ENCODE peak calls at places on chromosomes 7 and 10, in seven cellular contexts. M is adrenal gland, X is HCT116, G is prostate gland, Q is uterus, E is colonic mucosa, K is cardiac muscle cell. A is an unnamed sample. For H3K4me1, the result is how much of the 10 kb centered on the place peaks cover.

GRCh38 chr10:4522296-4523000 is 303.6 kb upstream of the AKR1E2 start:
- DNase-seq in M (no peak), X (no peak), G (no peak), Q (no peak), E (no peak), K (no peak), A (no peak)

GRCh38 chr10:103921750-103922195 is 3.8 kb upstream of the STN1 start:
- DNase-seq in M (no peak), X (peak), G (no peak), Q (no peak), E (peak), K (peak), A (no peak)

GRCh38 chr10:82942572-82943091 is 1067.6 kb downstream of the NRG3 start:
- DNase-seq in M (peak), X (no peak), G (no peak), Q (no peak), E (no peak), K (no peak), A (no peak)

GRCh38 chr7:108541493-108541892 is 15.6 kb upstream of the PNPLA8 start:
- DNase-seq in M (no peak), X (no peak), G (no peak), Q (no peak), E (no peak), K (no peak), A (peak)

GRCh38 chr7:150850273-150850672 is 2.0 kb upstream of the AOC1 start:
- DNase-seq in M (no peak), X (no peak), G (no peak), Q (no peak), E (no peak), K (no peak), A (no peak)

GRCh38 chr10:18429335-18429734 is 222.1 kb downstream of the NSUN6 start:
- DNase-seq in M (no peak), X (no peak), G (no peak), Q (no peak), E (no peak), K (no peak), A (no peak)

GRCh38 chr10:51251110-51251509 is 176.8 kb downstream of the PRKG1 start:
- DNase-seq in M (no peak), X (no peak), G (no peak), Q (no peak), E (no peak), K (no peak), A (no peak)

GRCh38 chr10:18438356-18439126 is 212.8 kb downstream of the NSUN6 start:
- DNase-seq in M (no peak), X (no peak), G (no peak), Q (no peak), E (no peak), K (no peak), A (no peak)

GRCh38 chr10:52770904-52771303 is 1.7 kb downstream of the MBL2 start:
- DNase-seq in M (no peak), X (no peak), G (no peak), Q (no peak), E (no peak), K (no peak), A (no peak)

GRCh38 chr10:59752278-59752940 is 846 bp downstream of the MRLN start:
- DNase-seq in M (no peak), X (no peak), G (no peak), Q (no peak), E (no peak), K (no peak), A (no peak)

GRCh38 chr10:101287922-101288638 is 58.8 kb upstream of the LBX1 start:
- DNase-seq in M (no peak), X (peak), G (no peak), Q (no peak), E (no peak), K (peak), A (no peak)

GRCh38 chr10:80518807-80519360 is 18.8 kb upstream of the SH2D4B start:
- DNase-seq in M (no peak), X (no peak), G (no peak), Q (no peak), E (no peak), K (no peak), A (no peak)

GRCh38 chr10:79938728-79939380 is 10.1 kb downstream of the SFTPD start:
- DNase-seq in M (no peak), X (no peak), G (no peak), Q (no peak), E (peak), K (peak), A (no peak)

GRCh38 chr7:150377116-150377979 is 1.8 kb upstream of the ZNF775 start:
- DNase-seq in M (no peak), X (no peak), G (no peak), Q (no peak), E (peak), K (no peak), A (no peak)

GRCh38 chr7:155951554-155952158 is 139.4 kb upstream of the SHH start:
- DNase-seq in M (peak), X (peak), G (peak), Q (no peak), E (no peak), K (no peak), A (no peak)

GRCh38 chr10:7484456-7485266 is 73.8 kb upstream of the SFMBT2 start:
- DNase-seq in M (no peak), X (no peak), G (no peak), Q (no peak), E (peak), K (no peak), A (no peak)

GRCh38 chr10:131812736-131813604 is 87.8 kb upstream of the PPP2R2D start:
- DNase-seq in M (no peak), X (no peak), G (no peak), Q (no peak), E (peak), K (no peak), A (no peak)

GRCh38 chr7:152590481-152590880 is 85.5 kb downstream of the XRCC2 start:
- DNase-seq in M (no peak), X (no peak), G (no peak), Q (no peak), E (no peak), K (no peak), A (no peak)

GRCh38 chr10:3682745-3683144 is 102.3 kb downstream of the KLF6 start:
- DNase-seq in M (no peak), X (no peak), G (no peak), Q (no peak), E (no peak), K (no peak), A (no peak)

GRCh38 chr10:4067552-4068254 is 282.7 kb upstream of the KLF6 start:
- DNase-seq in M (no peak), X (no peak), G (no peak), Q (no peak), E (peak), K (no peak), A (no peak)

GRCh38 chr7:80636709-80637108 is 1.7 kb upstream of the CD36 start:
- DNase-seq in M (no peak), X (no peak), G (no peak), Q (no peak), E (no peak), K (no peak), A (no peak)

GRCh38 chr10:122656308-122656705 is 43.3 kb downstream of the C10orf120 start:
- DNase-seq in M (no peak), X (no peak), G (peak), Q (no peak), E (no peak), K (no peak), A (no peak)

GRCh38 chr10:14584643-14585042 is 190.1 kb downstream of the FAM107B start:
- DNase-seq in M (no peak), X (no peak), G (no peak), Q (no peak), E (no peak), K (no peak), A (no peak)

GRCh38 chr10:132136097-132136521 is 50.6 kb upstream of the DPYSL4 start:
- DNase-seq in M (no peak), X (no peak), G (no peak), Q (no peak), E (no peak), K (no peak), A (no peak)

GRCh38 chr7:1368682-1369571 is 90.3 kb downstream of the MICALL2 start:
- DNase-seq in M (no peak), X (peak), G (no peak), Q (no peak), E (no peak), K (peak), A (peak)

GRCh38 chr10:75037171-75038153 is 74.0 kb upstream of the SAMD8 start:
- DNase-seq in M (no peak), X (no peak), G (no peak), Q (no peak), E (no peak), K (no peak), A (no peak)

GRCh38 chr7:155181768-155182167 is 111.6 kb downstream of the HTR5A start:
- DNase-seq in M (no peak), X (no peak), G (no peak), Q (no peak), E (no peak), K (no peak), A (no peak)

GRCh38 chr10:31129261-31129660 is 97.6 kb upstream of the ZNF438 start:
- DNase-seq in M (no peak), X (no peak), G (no peak), Q (peak), E (peak), K (no peak), A (no peak)

GRCh38 chr10:129258570-129258969 is 208.5 kb upstream of the MGMT start:
- DNase-seq in M (no peak), X (no peak), G (no peak), Q (no peak), E (no peak), K (no peak), A (no peak)

GRCh38 chr10:86113044-86113443 is 253.6 kb downstream of the GRID1 start:
- DNase-seq in M (no peak), X (no peak), G (no peak), Q (no peak), E (no peak), K (no peak), A (no peak)

GRCh38 chr10:16867556-16867955 is 50.3 kb upstream of the RSU1 start:
- DNase-seq in M (no peak), X (peak), G (no peak), Q (no peak), E (no peak), K (no peak), A (peak)

GRCh38 chr10:84333864-84334451 is 5.6 kb downstream of the CCSER2 start:
- DNase-seq in M (no peak), X (no peak), G (no peak), Q (no peak), E (no peak), K (no peak), A (no peak)

GRCh38 chr10:131979821-131980270 is 1.9 kb downstream of the BNIP3 start:
- DNase-seq in M (no peak), X (no peak), G (peak), Q (no peak), E (no peak), K (peak), A (no peak)

GRCh38 chr7:130024390-130024789 is 26.8 kb downstream of the ZC3HC1 start:
- DNase-seq in M (no peak), X (no peak), G (no peak), Q (no peak), E (no peak), K (no peak), A (no peak)

GRCh38 chr7:51035696-51036095 is 253.0 kb upstream of the GRB10 start:
- DNase-seq in M (no peak), X (no peak), G (no peak), Q (no peak), E (no peak), K (no peak), A (no peak)

GRCh38 chr7:99461221-99461620 is 4.7 kb downstream of the ATP5MF start:
- DNase-seq in M (no peak), X (no peak), G (no peak), Q (no peak), E (no peak), K (no peak), A (no peak)

GRCh38 chr10:75042292-75042974 is 69.0 kb upstream of the SAMD8 start:
- DNase-seq in M (no peak), X (no peak), G (no peak), Q (no peak), E (no peak), K (peak), A (no peak)

GRCh38 chr7:150830957-150831356 is 21.4 kb upstream of the AOC1 start:
- DNase-seq in M (no peak), X (no peak), G (no peak), Q (no peak), E (peak), K (no peak), A (no peak)

GRCh38 chr7:119842337-119842736 is 430.6 kb upstream of the KCND2 start:
- DNase-seq in M (no peak), X (no peak), G (no peak), Q (no peak), E (no peak), K (no peak), A (peak)

DNA sequence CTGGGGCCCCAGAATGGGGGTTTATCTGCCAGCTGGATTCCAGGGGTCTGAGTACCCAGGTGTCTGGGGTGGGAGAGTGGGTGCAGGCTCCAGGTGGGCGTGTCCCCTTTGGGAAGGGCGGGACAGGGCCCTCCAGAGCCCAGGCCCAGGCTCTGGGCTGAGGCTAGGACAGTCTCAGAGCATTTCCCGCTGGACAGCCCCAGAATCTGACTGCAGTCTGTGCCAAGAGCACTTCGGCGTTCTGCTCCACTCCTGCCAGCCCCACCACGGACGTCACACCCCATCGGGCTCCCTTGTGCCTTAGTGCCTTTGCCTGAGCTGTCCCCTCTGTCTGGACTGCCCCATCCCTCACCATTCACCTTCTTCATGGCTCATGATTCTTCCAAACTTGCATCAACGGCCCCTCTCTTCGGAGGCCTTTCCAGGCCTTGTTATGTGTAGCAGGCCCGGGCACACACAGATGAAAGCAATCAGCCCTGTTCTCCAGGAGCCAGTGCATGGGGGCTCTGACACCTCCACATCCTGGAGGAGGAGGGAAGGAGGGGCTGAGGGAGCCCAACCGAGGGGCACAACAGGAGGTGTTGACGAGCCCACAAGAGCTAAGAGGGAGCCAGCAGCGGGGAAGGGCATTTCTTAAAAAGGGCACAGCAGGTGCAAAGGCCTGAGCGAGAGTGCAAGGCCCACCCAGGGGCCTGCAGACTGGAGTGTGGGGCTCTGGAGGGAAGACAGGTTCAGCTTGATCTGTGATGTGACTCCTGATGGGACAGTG is 41.6 kb downstream of the GTF2IRD1 start:
- DNase-seq in M (no peak), X (no peak), G (no peak), Q (no peak), E (no peak), K (peak), A (no peak)
- H3K4me1 ChIP-seq in M (under half), X (under half), G (under half), Q (under half), E (under half), K (under half), A (under half)

GRCh38 chr10:71998840-71999194 is 34.6 kb downstream of the CHST3 start:
- DNase-seq in M (peak), X (no peak), G (no peak), Q (peak), E (peak), K (no peak), A (no peak)

GRCh38 chr10:71998119-71998839 is 34.1 kb downstream of the CHST3 start:
- DNase-seq in M (peak), X (no peak), G (no peak), Q (no peak), E (no peak), K (no peak), A (no peak)

GRCh38 chr10:72001026-72001380 is 36.8 kb downstream of the CHST3 start:
- DNase-seq in M (no peak), X (no peak), G (no peak), Q (no peak), E (no peak), K (no peak), A (no peak)

GRCh38 chr10:72000073-72001025 is 36.2 kb downstream of the CHST3 start:
- DNase-seq in M (no peak), X (no peak), G (no peak), Q (no peak), E (no peak), K (no peak), A (no peak)

GRCh38 chr10:71999360-72000072 is 35.3 kb downstream of the CHST3 start:
- DNase-seq in M (no peak), X (no peak), G (no peak), Q (peak), E (peak), K (no peak), A (no peak)
- H3K4me1 ChIP-seq in M (half or more), X (under half), G (under half), Q (under half), E (under half), K (under half), A (under half)

GRCh38 chr10:124733566-124734245 is 10.5 kb downstream of the FAM53B start:
- DNase-seq in M (no peak), X (no peak), G (no peak), Q (peak), E (no peak), K (peak), A (no peak)
- H3K4me1 ChIP-seq in M (half or more), X (under half), G (under half), Q (under half), E (under half), K (under half), A (under half)

GRCh38 chr10:22319559-22320558 is 1.0 kb upstream of the BMI1 start:
- DNase-seq in M (no peak), X (no peak), G (no peak), Q (no peak), E (no peak), K (no peak), A (no peak)
- H3K4me1 ChIP-seq in M (under half), X (under half), G (under half), Q (under half), E (under half), K (under half), A (half or more)

GRCh38 chr7:20350996-20351692 is 20.4 kb downstream of the ITGB8 start:
- DNase-seq in M (no peak), X (no peak), G (no peak), Q (no peak), E (no peak), K (no peak), A (no peak)

GRCh38 chr7:20358106-20358505 is 27.4 kb downstream of the ITGB8 start:
- DNase-seq in M (no peak), X (no peak), G (no peak), Q (no peak), E (no peak), K (no peak), A (no peak)

GRCh38 chr7:20351901-20352300 is 21.2 kb downstream of the ITGB8 start:
- DNase-seq in M (no peak), X (no peak), G (no peak), Q (no peak), E (no peak), K (no peak), A (peak)

GRCh38 chr7:20352573-20353304 is 22.0 kb downstream of the ITGB8 start:
- DNase-seq in M (no peak), X (peak), G (peak), Q (no peak), E (no peak), K (no peak), A (peak)

DNA sequence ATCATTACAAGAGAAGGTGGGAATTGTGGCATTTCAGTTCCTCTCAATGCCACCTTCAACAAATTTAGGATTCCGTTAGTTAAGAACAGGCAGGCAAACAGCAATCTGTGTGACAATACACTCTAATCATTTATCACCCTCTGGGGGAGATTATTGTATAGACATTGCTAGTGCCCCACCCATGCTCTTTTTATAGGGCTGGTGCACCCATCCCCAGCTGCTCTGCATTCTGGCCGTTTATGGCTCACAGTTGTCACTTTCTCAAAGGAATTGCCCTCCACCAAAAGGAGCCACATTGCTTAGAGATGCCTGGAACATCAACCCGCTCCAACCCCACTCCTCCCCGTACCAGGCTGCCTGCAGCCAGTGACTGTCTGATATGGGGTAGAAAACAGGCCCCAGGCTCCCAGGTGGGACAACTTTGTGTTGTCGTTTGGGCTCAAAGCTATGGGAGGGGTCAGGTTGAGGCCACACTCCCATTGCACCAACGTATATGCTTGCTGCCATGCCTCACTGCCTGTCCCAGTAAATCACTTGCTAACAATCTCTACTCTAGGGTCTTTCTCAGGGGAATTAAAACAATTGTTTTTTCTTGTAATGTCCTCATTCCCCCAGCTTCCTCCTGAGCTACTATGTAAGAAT is 24.2 kb downstream of the ITGB8 start:
- DNase-seq in M (no peak), X (no peak), G (no peak), Q (no peak), E (no peak), K (no peak), A (peak)
- H3K4me1 ChIP-seq in M (under half), X (under half), G (under half), Q (under half), E (under half), K (under half), A (half or more)

DNA sequence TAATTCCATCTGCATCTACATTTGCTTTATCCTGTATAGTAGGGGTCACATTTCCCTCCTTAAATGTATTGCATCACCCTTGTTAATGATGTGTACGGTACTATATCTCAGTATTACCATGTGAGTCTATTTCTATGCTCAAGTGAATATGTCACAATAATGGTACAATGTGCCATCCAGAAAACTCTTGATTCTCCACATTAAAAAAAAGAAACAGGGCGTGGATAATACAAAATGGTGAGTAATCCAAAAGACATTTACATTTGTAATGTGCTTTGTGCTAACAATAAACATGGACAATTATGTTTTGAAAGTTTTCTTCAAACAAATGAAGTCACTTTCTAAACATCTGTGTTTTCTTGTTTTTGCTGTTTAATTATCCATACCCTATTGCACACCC is 56.6 kb downstream of the TWIST1 start:
- DNase-seq in M (no peak), X (no peak), G (no peak), Q (no peak), E (no peak), K (no peak), A (no peak)
- H3K4me1 ChIP-seq in M (under half), X (under half), G (under half), Q (under half), E (under half), K (under half), A (under half)

GRCh38 chr7:47543659-47544058 is 38.3 kb downstream of the TNS3 start:
- DNase-seq in M (no peak), X (no peak), G (no peak), Q (no peak), E (no peak), K (no peak), A (no peak)
- H3K4me1 ChIP-seq in M (under half), X (under half), G (under half), Q (under half), E (under half), K (under half), A (under half)